ENCODE peak calls at places on chromosomes 13 and 19, in eight cellular contexts. One of them, this sample, is unnamed. For H3K4me1, the result is how much of the 10 kb centered on the place peaks cover.

GRCh38 chr19:35781650-35782049 is 6.3 kb downstream of the ARHGAP33 start:
- DNase-seq in IMR-90: no peak
- DNase-seq in psoas muscle: no peak
- DNase-seq in vagina: no peak
- DNase-seq in astrocyte: no peak
- DNase-seq in OCI-LY7: no peak
- DNase-seq in CD8-positive, alpha-beta T cell: no peak
- DNase-seq in pancreas: no peak
- DNase-seq in this sample: no peak

GRCh38 chr13:110408286-110408685 is 101.2 kb downstream of the COL4A2 start:
- DNase-seq in OCI-LY7: no peak
- DNase-seq in IMR-90: no peak
- DNase-seq in pancreas: no peak
- DNase-seq in CD8-positive, alpha-beta T cell: no peak
- DNase-seq in psoas muscle: no peak
- DNase-seq in astrocyte: no peak
- DNase-seq in vagina: peak
- DNase-seq in this sample: no peak

GRCh38 chr19:1252818-1253513 is 4.6 kb downstream of the MIDN start:
- DNase-seq in IMR-90: peak
- DNase-seq in CD8-positive, alpha-beta T cell: peak
- DNase-seq in pancreas: peak
- DNase-seq in OCI-LY7: peak
- DNase-seq in psoas muscle: peak
- DNase-seq in vagina: no peak
- DNase-seq in astrocyte: peak
- DNase-seq in this sample: peak

GRCh38 chr13:20654156-20654555 is 49.3 kb upstream of the IL17D start:
- DNase-seq in psoas muscle: no peak
- DNase-seq in astrocyte: peak
- DNase-seq in pancreas: no peak
- DNase-seq in vagina: no peak
- DNase-seq in OCI-LY7: no peak
- DNase-seq in IMR-90: peak
- DNase-seq in CD8-positive, alpha-beta T cell: no peak
- DNase-seq in this sample: no peak

GRCh38 chr13:110306960-110307696 is at the start of the genes COL4A1 and COL4A2:
- DNase-seq in OCI-LY7: no peak
- DNase-seq in astrocyte: peak
- DNase-seq in pancreas: peak
- DNase-seq in IMR-90: peak
- DNase-seq in CD8-positive, alpha-beta T cell: no peak
- DNase-seq in vagina: peak
- DNase-seq in psoas muscle: peak
- DNase-seq in this sample: peak

GRCh38 chr19:5664515-5664914 is 15.8 kb downstream of the MICOS13 start:
- DNase-seq in psoas muscle: no peak
- DNase-seq in pancreas: peak
- DNase-seq in IMR-90: no peak
- DNase-seq in vagina: no peak
- DNase-seq in CD8-positive, alpha-beta T cell: no peak
- DNase-seq in astrocyte: no peak
- DNase-seq in OCI-LY7: no peak
- DNase-seq in this sample: no peak

GRCh38 chr19:1009043-1009975 is 9.1 kb downstream of the GRIN3B start:
- DNase-seq in pancreas: peak
- DNase-seq in astrocyte: no peak
- DNase-seq in psoas muscle: no peak
- DNase-seq in vagina: no peak
- DNase-seq in OCI-LY7: no peak
- DNase-seq in CD8-positive, alpha-beta T cell: no peak
- DNase-seq in IMR-90: peak
- DNase-seq in this sample: no peak

GRCh38 chr19:49820125-49820524 is 2.0 kb downstream of the MED25 start:
- DNase-seq in psoas muscle: no peak
- DNase-seq in OCI-LY7: no peak
- DNase-seq in vagina: no peak
- DNase-seq in IMR-90: no peak
- DNase-seq in pancreas: no peak
- DNase-seq in astrocyte: no peak
- DNase-seq in CD8-positive, alpha-beta T cell: no peak
- DNase-seq in this sample: no peak

GRCh38 chr13:41311607-41312500 is 787 bp downstream of the NAA16 start:
- DNase-seq in CD8-positive, alpha-beta T cell: peak
- DNase-seq in vagina: no peak
- DNase-seq in pancreas: no peak
- DNase-seq in IMR-90: peak
- DNase-seq in astrocyte: peak
- DNase-seq in psoas muscle: peak
- DNase-seq in OCI-LY7: peak
- DNase-seq in this sample: peak

GRCh38 chr13:80465321-80465720 is 124.4 kb upstream of the SPRY2 start:
- DNase-seq in psoas muscle: no peak
- DNase-seq in astrocyte: no peak
- DNase-seq in pancreas: no peak
- DNase-seq in OCI-LY7: no peak
- DNase-seq in IMR-90: no peak
- DNase-seq in vagina: no peak
- DNase-seq in CD8-positive, alpha-beta T cell: no peak
- DNase-seq in this sample: no peak

GRCh38 chr19:54462072-54462712 is 1.4 kb downstream of the LENG9 start:
- DNase-seq in astrocyte: no peak
- DNase-seq in pancreas: peak
- DNase-seq in CD8-positive, alpha-beta T cell: no peak
- DNase-seq in psoas muscle: peak
- DNase-seq in IMR-90: no peak
- DNase-seq in OCI-LY7: no peak
- DNase-seq in vagina: no peak
- DNase-seq in this sample: no peak

GRCh38 chr19:15684828-15685227 is 11.9 kb downstream of the CYP4F12 start:
- DNase-seq in CD8-positive, alpha-beta T cell: no peak
- DNase-seq in astrocyte: no peak
- DNase-seq in vagina: peak
- DNase-seq in psoas muscle: no peak
- DNase-seq in pancreas: no peak
- DNase-seq in OCI-LY7: no peak
- DNase-seq in IMR-90: no peak
- DNase-seq in this sample: no peak

GRCh38 chr13:101382086-101382485 is 34.2 kb downstream of the NALCN start:
- DNase-seq in vagina: no peak
- DNase-seq in astrocyte: no peak
- DNase-seq in OCI-LY7: no peak
- DNase-seq in IMR-90: no peak
- DNase-seq in psoas muscle: no peak
- DNase-seq in CD8-positive, alpha-beta T cell: no peak
- DNase-seq in pancreas: no peak
- DNase-seq in this sample: no peak

GRCh38 chr19:33868076-33868735 is 71.5 kb downstream of the KCTD15 start:
- DNase-seq in OCI-LY7: no peak
- DNase-seq in pancreas: no peak
- DNase-seq in psoas muscle: no peak
- DNase-seq in CD8-positive, alpha-beta T cell: no peak
- DNase-seq in astrocyte: no peak
- DNase-seq in IMR-90: no peak
- DNase-seq in vagina: peak
- DNase-seq in this sample: no peak

GRCh38 chr13:20461481-20461859 is 64.2 kb downstream of the CRYL1 start:
- DNase-seq in vagina: peak
- DNase-seq in OCI-LY7: no peak
- DNase-seq in CD8-positive, alpha-beta T cell: no peak
- DNase-seq in IMR-90: peak
- DNase-seq in pancreas: no peak
- DNase-seq in astrocyte: peak
- DNase-seq in psoas muscle: no peak
- DNase-seq in this sample: peak

GRCh38 chr13:30881931-30882899 is 23.9 kb upstream of the MEDAG start:
- DNase-seq in pancreas: no peak
- DNase-seq in IMR-90: no peak
- DNase-seq in vagina: peak
- DNase-seq in CD8-positive, alpha-beta T cell: no peak
- DNase-seq in psoas muscle: no peak
- DNase-seq in OCI-LY7: no peak
- DNase-seq in astrocyte: no peak
- DNase-seq in this sample: no peak

GRCh38 chr13:113402471-113403254 is 38.7 kb upstream of the GRTP1 start:
- DNase-seq in astrocyte: no peak
- DNase-seq in OCI-LY7: no peak
- DNase-seq in pancreas: no peak
- DNase-seq in CD8-positive, alpha-beta T cell: no peak
- DNase-seq in psoas muscle: peak
- DNase-seq in vagina: peak
- DNase-seq in IMR-90: no peak
- DNase-seq in this sample: no peak

GRCh38 chr13:113401452-113402415 is 37.8 kb upstream of the GRTP1 start:
- DNase-seq in pancreas: no peak
- DNase-seq in IMR-90: no peak
- DNase-seq in astrocyte: no peak
- DNase-seq in vagina: peak
- DNase-seq in psoas muscle: no peak
- DNase-seq in OCI-LY7: no peak
- DNase-seq in CD8-positive, alpha-beta T cell: no peak
- DNase-seq in this sample: no peak

GRCh38 chr13:113404366-113404722 is 40.4 kb upstream of the GRTP1 start:
- DNase-seq in pancreas: no peak
- DNase-seq in CD8-positive, alpha-beta T cell: no peak
- DNase-seq in vagina: no peak
- DNase-seq in OCI-LY7: no peak
- DNase-seq in IMR-90: no peak
- DNase-seq in astrocyte: no peak
- DNase-seq in psoas muscle: no peak
- DNase-seq in this sample: no peak

GRCh38 chr13:113404723-113405471 is 41.0 kb upstream of the GRTP1 start:
- DNase-seq in IMR-90: no peak
- DNase-seq in astrocyte: no peak
- DNase-seq in pancreas: no peak
- DNase-seq in OCI-LY7: no peak
- DNase-seq in CD8-positive, alpha-beta T cell: no peak
- DNase-seq in vagina: peak
- DNase-seq in psoas muscle: peak
- DNase-seq in this sample: no peak

GRCh38 chr13:113403255-113404104 is 39.5 kb upstream of the GRTP1 start:
- DNase-seq in psoas muscle: no peak
- DNase-seq in pancreas: peak
- DNase-seq in astrocyte: no peak
- DNase-seq in vagina: peak
- DNase-seq in OCI-LY7: no peak
- DNase-seq in IMR-90: no peak
- DNase-seq in CD8-positive, alpha-beta T cell: no peak
- DNase-seq in this sample: no peak
- H3K4me1 ChIP-seq in psoas muscle: half or more
- H3K4me1 ChIP-seq in pancreas: under half
- H3K4me1 ChIP-seq in astrocyte: under half
- H3K4me1 ChIP-seq in vagina: under half
- H3K4me1 ChIP-seq in OCI-LY7: under half
- H3K4me1 ChIP-seq in IMR-90: under half
- H3K4me1 ChIP-seq in CD8-positive, alpha-beta T cell: under half
- H3K4me1 ChIP-seq in this sample: under half

GRCh38 chr19:40241809-40242384 is 15.4 kb upstream of the CCNP start:
- DNase-seq in vagina: no peak
- DNase-seq in CD8-positive, alpha-beta T cell: no peak
- DNase-seq in astrocyte: peak
- DNase-seq in OCI-LY7: no peak
- DNase-seq in pancreas: no peak
- DNase-seq in IMR-90: no peak
- DNase-seq in psoas muscle: peak
- DNase-seq in this sample: no peak
- H3K27ac ChIP-seq in vagina: no peak
- H3K27ac ChIP-seq in CD8-positive, alpha-beta T cell: no peak
- H3K27ac ChIP-seq in astrocyte: no peak
- H3K27ac ChIP-seq in OCI-LY7: no peak
- H3K27ac ChIP-seq in pancreas: no peak
- H3K27ac ChIP-seq in IMR-90: no peak
- H3K27ac ChIP-seq in psoas muscle: peak
- H3K27ac ChIP-seq in this sample: no peak

GRCh38 chr13:74819549-74819948 is 662.4 kb downstream of the TBC1D4 start:
- DNase-seq in CD8-positive, alpha-beta T cell: no peak
- DNase-seq in psoas muscle: no peak
- DNase-seq in astrocyte: peak
- DNase-seq in OCI-LY7: no peak
- DNase-seq in pancreas: no peak
- DNase-seq in vagina: no peak
- DNase-seq in IMR-90: no peak
- DNase-seq in this sample: peak
- TF ChIP-seq CTCF in CD8-positive, alpha-beta T cell: no peak
- TF ChIP-seq CTCF in psoas muscle: no peak
- TF ChIP-seq CTCF in astrocyte: no peak
- TF ChIP-seq CTCF in OCI-LY7: no peak
- TF ChIP-seq CTCF in pancreas: no peak
- TF ChIP-seq CTCF in vagina: no peak
- TF ChIP-seq CTCF in IMR-90: no peak
- TF ChIP-seq CTCF in this sample: no peak

DNA sequence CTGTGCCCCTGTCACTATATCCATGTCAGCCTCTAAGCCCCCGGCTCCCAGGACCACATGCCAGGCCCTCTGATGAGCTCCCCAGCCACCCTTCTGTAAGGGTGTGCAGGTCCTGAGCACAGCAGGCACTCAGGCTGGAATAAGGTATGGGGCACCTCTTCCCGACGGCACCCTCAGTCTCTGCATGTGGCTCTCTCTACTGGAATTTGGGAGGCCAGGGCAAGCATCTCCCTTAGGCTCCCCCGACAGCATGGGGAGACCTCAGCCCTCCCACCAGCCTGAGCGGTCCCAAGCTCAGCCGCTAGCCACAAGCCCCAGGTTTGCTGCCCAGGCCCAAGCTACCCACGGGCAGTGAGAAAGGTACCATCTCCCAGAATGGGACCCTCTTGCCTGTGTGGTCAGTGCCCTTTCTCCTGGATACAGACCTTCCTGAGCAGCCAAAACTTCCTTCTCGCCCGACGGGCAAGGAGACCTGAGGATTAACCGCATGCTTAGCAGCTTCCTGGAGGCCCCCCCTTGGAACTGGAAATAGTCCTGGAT is 22.5 kb upstream of the C19orf12 start:
- DNase-seq in IMR-90: no peak
- DNase-seq in CD8-positive, alpha-beta T cell: no peak
- DNase-seq in pancreas: no peak
- DNase-seq in psoas muscle: no peak
- DNase-seq in astrocyte: no peak
- DNase-seq in OCI-LY7: no peak
- DNase-seq in vagina: no peak
- DNase-seq in this sample: no peak
- H3K4me1 ChIP-seq in IMR-90: under half
- H3K4me1 ChIP-seq in CD8-positive, alpha-beta T cell: under half
- H3K4me1 ChIP-seq in pancreas: under half
- H3K4me1 ChIP-seq in psoas muscle: under half
- H3K4me1 ChIP-seq in astrocyte: under half
- H3K4me1 ChIP-seq in OCI-LY7: under half
- H3K4me1 ChIP-seq in vagina: under half
- H3K4me1 ChIP-seq in this sample: under half

DNA sequence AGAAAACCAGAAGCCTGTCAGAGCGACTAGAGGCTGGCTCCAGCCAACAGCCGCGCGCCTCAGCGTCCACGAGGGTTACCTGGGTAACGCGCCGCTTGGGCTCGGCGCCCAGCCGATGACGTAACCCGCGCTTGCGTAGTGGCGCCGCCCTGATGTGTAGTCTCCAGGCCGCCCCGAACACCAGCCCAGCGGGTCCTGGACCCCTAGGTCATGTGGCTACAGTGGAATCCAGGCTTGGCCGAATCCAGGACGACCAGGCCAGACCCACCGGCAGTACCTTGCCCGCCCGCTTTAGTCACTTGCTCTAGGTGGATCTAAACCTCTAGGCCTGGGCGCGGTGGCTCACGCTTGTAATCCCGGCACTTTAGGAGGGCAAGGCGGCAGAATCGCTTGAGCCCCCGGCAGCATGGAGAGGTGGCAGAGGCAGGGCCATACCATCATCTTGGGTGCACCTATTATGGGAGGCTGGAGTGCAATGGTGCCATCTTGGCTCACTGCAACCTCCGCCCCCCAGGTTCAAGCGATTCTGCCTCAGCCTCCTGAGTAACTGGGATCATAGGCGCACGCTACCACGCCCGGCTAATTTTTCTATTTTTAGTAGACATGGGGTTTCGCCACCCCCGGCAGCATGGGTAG is 7.2 kb upstream of the ZNF606 start:
- DNase-seq in CD8-positive, alpha-beta T cell: peak
- DNase-seq in pancreas: peak
- DNase-seq in IMR-90: peak
- DNase-seq in psoas muscle: peak
- DNase-seq in OCI-LY7: no peak
- DNase-seq in astrocyte: peak
- DNase-seq in vagina: no peak
- DNase-seq in this sample: peak
- H3K27ac ChIP-seq in CD8-positive, alpha-beta T cell: peak
- H3K27ac ChIP-seq in pancreas: peak
- H3K27ac ChIP-seq in IMR-90: peak
- H3K27ac ChIP-seq in psoas muscle: no peak
- H3K27ac ChIP-seq in OCI-LY7: no peak
- H3K27ac ChIP-seq in astrocyte: no peak
- H3K27ac ChIP-seq in vagina: peak
- H3K27ac ChIP-seq in this sample: peak

This sample was measured in mammary epithelial cell.